ENCODE peak calls at places on chromosome 16, in seven cellular contexts. L is RPMI8226; V is effector CD8-positive, alpha-beta T cell; M is IMR-90; X is activated CD4-positive, alpha-beta T cell treated with anti-CD3 and anti-CD28 coated beads, Interleukin-2, amount 50 U/mL, for 1 hour; I is stimulated activated naive CD4-positive, alpha-beta T cell; O is occipital lobe. J is an unnamed sample.

GRCh38 chr16:3655791-3656490 is 1.4 kb downstream of the DNASE1 start:
- DNase-seq in V (no peak), M (no peak), L (no peak), O (no peak), I (no peak), X (no peak), J (no peak)

GRCh38 chr16:86791287-86792074 is 213.1 kb downstream of the FOXL1 start:
- DNase-seq in L (no peak), I (no peak), O (no peak), V (no peak), M (no peak), X (no peak), J (no peak)

GRCh38 chr16:29745853-29746345 is at the start of gene C16orf54:
- DNase-seq in O (no peak), I (peak; percentile 88), M (no peak), L (peak; percentile 80), X (peak; percentile 90), V (peak; percentile 85), J (no peak)

GRCh38 chr16:15052747-15053476 is 3.0 kb downstream of the NTAN1 start:
- DNase-seq in L (no peak), O (no peak), V (no peak), M (no peak), I (no peak), X (no peak), J (peak; percentile 80)

GRCh38 chr16:11903906-11904305 is 11.8 kb downstream of the GSPT1 start:
- DNase-seq in M (no peak), O (no peak), X (no peak), I (no peak), L (no peak), V (no peak), J (no peak)

GRCh38 chr16:75682308-75682707 is 5.5 kb upstream of the CPHXL2 start:
- DNase-seq in I (no peak), V (no peak), O (no peak), M (no peak), L (no peak), X (no peak), J (no peak)

GRCh38 chr16:68346892-68347480 is 36.2 kb downstream of the PRMT7 start:
- DNase-seq in O (no peak), I (no peak), V (no peak), L (no peak), X (no peak), M (no peak), J (no peak)

GRCh38 chr16:51149251-51149661 is 1.8 kb downstream of the SALL1 start:
- DNase-seq in V (no peak), O (no peak), M (no peak), I (no peak), X (no peak), L (no peak), J (no peak)

GRCh38 chr16:11547517-11547916 is 39.2 kb downstream of the LITAF start:
- DNase-seq in I (no peak), X (no peak), L (no peak), V (no peak), M (no peak), O (no peak), J (no peak)

GRCh38 chr16:55948230-55948629 is 73.1 kb upstream of the CES5A start:
- DNase-seq in X (no peak), O (no peak), I (no peak), L (no peak), V (no peak), M (no peak), J (no peak)

GRCh38 chr16:74936902-74937560 is 47.9 kb downstream of the WDR59 start:
- DNase-seq in O (no peak), V (no peak), I (no peak), M (peak; percentile 95), X (no peak), L (no peak), J (peak; percentile 84)

GRCh38 chr16:19092653-19093410 is 20.9 kb upstream of the ITPRIPL2 start:
- DNase-seq in O (no peak), M (no peak), I (no peak), L (no peak), X (no peak), V (no peak), J (no peak)

GRCh38 chr16:79839450-79839849 is 238.9 kb upstream of the MAF start:
- DNase-seq in V (no peak), L (peak; percentile 26), X (no peak), I (no peak), O (no peak), M (no peak), J (no peak)

GRCh38 chr16:77850637-77851330 is 62.4 kb downstream of the VAT1L start:
- DNase-seq in I (no peak), X (no peak), O (no peak), L (no peak), M (peak; percentile 60), V (no peak), J (peak; percentile 53)

GRCh38 chr16:89133457-89134127 is 38.0 kb upstream of the CDH15 start:
- DNase-seq in M (no peak), V (no peak), L (no peak), I (no peak), X (no peak), O (no peak), J (no peak)

GRCh38 chr16:78210305-78210704 is 110.9 kb downstream of the WWOX start:
- DNase-seq in L (no peak), M (peak; percentile 29), O (no peak), X (no peak), I (no peak), V (no peak), J (peak; percentile 51)

GRCh38 chr16:21563676-21564075 is 35.7 kb upstream of the METTL9 start:
- DNase-seq in M (no peak), L (no peak), O (no peak), V (no peak), I (no peak), X (no peak), J (no peak)

GRCh38 chr16:73071131-73071940 is 23.4 kb upstream of the ZFHX3 start:
- DNase-seq in O (no peak), L (no peak), V (no peak), M (no peak), I (no peak), X (no peak), J (peak; percentile 44)

GRCh38 chr16:1474796-1475551 is at the start of gene CLCN7:
- DNase-seq in M (peak; percentile 82), I (peak; percentile 80), V (peak; percentile 78), O (peak; percentile 75), L (peak; percentile 93), X (peak; percentile 80), J (peak; percentile 93)

GRCh38 chr16:79093554-79093967 is 507.0 kb downstream of the MAF start:
- DNase-seq in I (no peak), L (no peak), V (no peak), O (no peak), M (no peak), X (peak; percentile 26), J (no peak)

GRCh38 chr16:66898933-66899309 is 18.6 kb downstream of the PDP2 start:
- DNase-seq in M (no peak), O (no peak), L (no peak), V (no peak), I (no peak), X (no peak), J (no peak)

GRCh38 chr16:30527635-30528178 is 1.3 kb upstream of the ZNF768 start:
- DNase-seq in M (no peak), V (no peak), X (no peak), L (peak; percentile 92), O (no peak), I (no peak), J (peak; percentile 50)

GRCh38 chr16:11032000-11032921 is 87.9 kb downstream of the CLEC16A start:
- DNase-seq in X (no peak), L (no peak), I (no peak), M (no peak), V (no peak), O (no peak), J (no peak)

GRCh38 chr16:72850863-72851262 is 197.1 kb downstream of the ZFHX3 start:
- DNase-seq in L (no peak), X (no peak), O (no peak), V (no peak), I (no peak), M (peak; percentile 80), J (peak; percentile 55)

GRCh38 chr16:57084996-57085395 is 7.4 kb upstream of the CPNE2 start:
- DNase-seq in M (no peak), I (no peak), L (no peak), O (no peak), X (no peak), V (no peak), J (no peak)

GRCh38 chr16:57308041-57308440 is 23.6 kb upstream of the PLLP start:
- DNase-seq in O (no peak), M (no peak), V (no peak), I (no peak), L (no peak), X (no peak), J (no peak)

GRCh38 chr16:78494105-78494504 is 394.7 kb downstream of the WWOX start:
- DNase-seq in I (no peak), O (no peak), X (no peak), L (no peak), M (no peak), V (no peak), J (no peak)

GRCh38 chr16:17354121-17354750 is 116.5 kb downstream of the XYLT1 start:
- DNase-seq in X (no peak), M (no peak), V (no peak), L (no peak), I (no peak), O (no peak), J (no peak)

GRCh38 chr16:19269098-19269497 is 16.4 kb upstream of the CLEC19A start:
- DNase-seq in M (no peak), L (no peak), I (no peak), X (no peak), V (no peak), O (no peak), J (no peak)

GRCh38 chr16:27314161-27314723 is 468 bp downstream of the IL4R start:
- DNase-seq in I (peak; percentile 60), M (peak; percentile 97), L (no peak), O (no peak), V (peak; percentile 8), X (peak; percentile 56), J (peak; percentile 96)

GRCh38 chr16:10465821-10466220 is 80.0 kb downstream of the ATF7IP2 start:
- DNase-seq in M (peak; percentile 3), O (no peak), V (no peak), X (no peak), L (no peak), I (no peak), J (peak; percentile 7)

GRCh38 chr16:58000706-58001676 is at the start of gene USB1:
- DNase-seq in V (peak; percentile 79), I (peak; percentile 80), X (peak; percentile 74), L (peak; percentile 95), M (peak; percentile 73), O (peak; percentile 80), J (peak; percentile 92)

GRCh38 chr16:70736454-70737376 is 50.9 kb upstream of the MTSS2 start:
- DNase-seq in X (no peak), V (no peak), O (no peak), L (no peak), I (no peak), M (peak; percentile 34), J (peak; percentile 38)

GRCh38 chr16:21001262-21001661 is 100.7 kb downstream of the LYRM1 start:
- DNase-seq in X (peak; percentile 4), I (no peak), V (no peak), M (peak; percentile 4), L (peak; percentile 42), O (no peak), J (peak; percentile 35)

GRCh38 chr16:2420035-2420434 is 9.2 kb upstream of the CCNF start:
- DNase-seq in O (no peak), M (peak; percentile 20), X (no peak), V (no peak), I (no peak), L (no peak), J (peak; percentile 22)

GRCh38 chr16:68778551-68779231 is 41.6 kb downstream of the CDH1 start:
- DNase-seq in O (no peak), M (no peak), X (no peak), L (peak; percentile 96), I (no peak), V (no peak), J (no peak)